ENCODE peak calls at places on chromosomes 13 and 19, in seven cellular contexts. One of them, this sample, is unnamed.

GRCh38 chr19:49104229-49104864 is 9.8 kb upstream of the LIN7B start:
- DNase-seq in adrenal gland: no peak
- DNase-seq in breast epithelium: no peak
- DNase-seq in lower lobe of right lung: no peak
- DNase-seq in K562: peak
- DNase-seq in colonic mucosa: no peak
- DNase-seq in IMR-90: no peak
- DNase-seq in this sample: no peak

GRCh38 chr19:2636897-2637683 is 65.4 kb downstream of the GNG7 start:
- DNase-seq in lower lobe of right lung: peak
- DNase-seq in K562: peak
- DNase-seq in breast epithelium: no peak
- DNase-seq in colonic mucosa: peak
- DNase-seq in IMR-90: peak
- DNase-seq in adrenal gland: peak
- DNase-seq in this sample: peak

GRCh38 chr19:33906578-33907335 is 110.1 kb downstream of the KCTD15 start:
- DNase-seq in breast epithelium: peak
- DNase-seq in lower lobe of right lung: peak
- DNase-seq in colonic mucosa: no peak
- DNase-seq in K562: no peak
- DNase-seq in IMR-90: peak
- DNase-seq in adrenal gland: no peak
- DNase-seq in this sample: no peak

GRCh38 chr19:3104708-3104983 is 10.5 kb downstream of the GNA11 start:
- DNase-seq in lower lobe of right lung: no peak
- DNase-seq in IMR-90: no peak
- DNase-seq in breast epithelium: no peak
- DNase-seq in K562: no peak
- DNase-seq in adrenal gland: no peak
- DNase-seq in colonic mucosa: no peak
- DNase-seq in this sample: no peak

GRCh38 chr19:55146078-55146647 is 2.8 kb downstream of the TNNT1 start:
- DNase-seq in colonic mucosa: peak
- DNase-seq in K562: peak
- DNase-seq in lower lobe of right lung: no peak
- DNase-seq in adrenal gland: no peak
- DNase-seq in IMR-90: no peak
- DNase-seq in breast epithelium: no peak
- DNase-seq in this sample: no peak

GRCh38 chr13:114134111-114134943 is 1.9 kb upstream of the RASA3 start:
- DNase-seq in colonic mucosa: no peak
- DNase-seq in adrenal gland: no peak
- DNase-seq in lower lobe of right lung: peak
- DNase-seq in K562: no peak
- DNase-seq in IMR-90: no peak
- DNase-seq in breast epithelium: no peak
- DNase-seq in this sample: no peak

GRCh38 chr19:18833849-18834643 is 2.3 kb downstream of the UPF1 start:
- DNase-seq in breast epithelium: no peak
- DNase-seq in IMR-90: no peak
- DNase-seq in adrenal gland: no peak
- DNase-seq in colonic mucosa: peak
- DNase-seq in K562: peak
- DNase-seq in lower lobe of right lung: no peak
- DNase-seq in this sample: no peak

GRCh38 chr13:75352641-75353327 is 129.2 kb downstream of the TBC1D4 start:
- DNase-seq in IMR-90: peak
- DNase-seq in lower lobe of right lung: no peak
- DNase-seq in breast epithelium: no peak
- DNase-seq in adrenal gland: no peak
- DNase-seq in colonic mucosa: no peak
- DNase-seq in K562: no peak
- DNase-seq in this sample: no peak

GRCh38 chr19:52007436-52007804 is 591 bp downstream of the ZNF615 start:
- DNase-seq in breast epithelium: no peak
- DNase-seq in adrenal gland: no peak
- DNase-seq in IMR-90: no peak
- DNase-seq in lower lobe of right lung: no peak
- DNase-seq in colonic mucosa: no peak
- DNase-seq in K562: no peak
- DNase-seq in this sample: peak

GRCh38 chr13:102999498-102999897 is 66.7 kb downstream of the SLC10A2 start:
- DNase-seq in colonic mucosa: no peak
- DNase-seq in IMR-90: no peak
- DNase-seq in adrenal gland: no peak
- DNase-seq in K562: no peak
- DNase-seq in lower lobe of right lung: no peak
- DNase-seq in breast epithelium: no peak
- DNase-seq in this sample: no peak
- H3K27ac ChIP-seq in colonic mucosa: no peak
- H3K27ac ChIP-seq in IMR-90: no peak
- H3K27ac ChIP-seq in adrenal gland: no peak
- H3K27ac ChIP-seq in K562: no peak
- H3K27ac ChIP-seq in lower lobe of right lung: no peak
- H3K27ac ChIP-seq in breast epithelium: no peak
- H3K27ac ChIP-seq in this sample: no peak

GRCh38 chr19:39074205-39074692 is 9.9 kb upstream of the ACP7 start:
- DNase-seq in IMR-90: no peak
- DNase-seq in breast epithelium: no peak
- DNase-seq in colonic mucosa: no peak
- DNase-seq in K562: no peak
- DNase-seq in adrenal gland: no peak
- DNase-seq in lower lobe of right lung: no peak
- DNase-seq in this sample: no peak
- H3K27ac ChIP-seq in IMR-90: no peak
- H3K27ac ChIP-seq in breast epithelium: no peak
- H3K27ac ChIP-seq in colonic mucosa: no peak
- H3K27ac ChIP-seq in K562: no peak
- H3K27ac ChIP-seq in adrenal gland: no peak
- H3K27ac ChIP-seq in lower lobe of right lung: no peak
- H3K27ac ChIP-seq in this sample: no peak

GRCh38 chr19:16343156-16343555 is 18.5 kb downstream of the KLF2 start:
- DNase-seq in adrenal gland: no peak
- DNase-seq in IMR-90: no peak
- DNase-seq in breast epithelium: no peak
- DNase-seq in K562: no peak
- DNase-seq in lower lobe of right lung: no peak
- DNase-seq in colonic mucosa: no peak
- DNase-seq in this sample: no peak
- H3K27ac ChIP-seq in adrenal gland: peak
- H3K27ac ChIP-seq in IMR-90: no peak
- H3K27ac ChIP-seq in breast epithelium: peak
- H3K27ac ChIP-seq in K562: no peak
- H3K27ac ChIP-seq in lower lobe of right lung: peak
- H3K27ac ChIP-seq in colonic mucosa: no peak
- H3K27ac ChIP-seq in this sample: no peak

DNA sequence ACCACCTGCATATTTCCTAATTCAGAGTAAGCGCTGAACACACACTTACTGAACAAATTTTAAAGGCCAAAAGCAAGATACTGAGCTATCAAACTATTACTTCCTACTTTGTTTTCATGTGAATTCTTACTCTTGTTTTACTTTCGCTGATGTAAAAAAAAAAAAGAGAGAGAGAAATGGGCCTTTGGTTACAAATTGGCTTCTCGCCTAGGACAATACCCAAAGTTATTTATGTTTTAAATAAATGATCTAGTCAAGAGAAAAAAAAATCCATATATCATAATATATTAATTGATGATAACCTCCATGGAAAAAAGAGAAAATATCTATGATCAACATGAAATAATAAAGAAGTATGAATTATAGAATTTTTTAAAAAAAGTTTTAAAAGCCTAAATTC is 9.2 kb downstream of the COL4A1 start:
- DNase-seq in K562: no peak
- DNase-seq in colonic mucosa: no peak
- DNase-seq in adrenal gland: no peak
- DNase-seq in lower lobe of right lung: no peak
- DNase-seq in breast epithelium: no peak
- DNase-seq in IMR-90: no peak
- DNase-seq in this sample: no peak
- H3K27ac ChIP-seq in K562: no peak
- H3K27ac ChIP-seq in colonic mucosa: no peak
- H3K27ac ChIP-seq in adrenal gland: peak
- H3K27ac ChIP-seq in lower lobe of right lung: peak
- H3K27ac ChIP-seq in breast epithelium: no peak
- H3K27ac ChIP-seq in IMR-90: no peak
- H3K27ac ChIP-seq in this sample: no peak

GRCh38 chr13:102195566-102196462 is 206.0 kb downstream of the FGF14 start:
- DNase-seq in adrenal gland: no peak
- DNase-seq in K562: no peak
- DNase-seq in colonic mucosa: no peak
- DNase-seq in lower lobe of right lung: no peak
- DNase-seq in breast epithelium: no peak
- DNase-seq in IMR-90: peak
- DNase-seq in this sample: no peak
- H3K27ac ChIP-seq in adrenal gland: no peak
- H3K27ac ChIP-seq in K562: no peak
- H3K27ac ChIP-seq in colonic mucosa: no peak
- H3K27ac ChIP-seq in lower lobe of right lung: no peak
- H3K27ac ChIP-seq in breast epithelium: peak
- H3K27ac ChIP-seq in IMR-90: peak
- H3K27ac ChIP-seq in this sample: no peak

GRCh38 chr13:42272776-42273175 is 824 bp downstream of the AKAP11 start:
- DNase-seq in breast epithelium: no peak
- DNase-seq in IMR-90: no peak
- DNase-seq in colonic mucosa: no peak
- DNase-seq in K562: no peak
- DNase-seq in lower lobe of right lung: no peak
- DNase-seq in adrenal gland: no peak
- DNase-seq in this sample: no peak
- H3K27ac ChIP-seq in breast epithelium: peak
- H3K27ac ChIP-seq in IMR-90: peak
- H3K27ac ChIP-seq in colonic mucosa: peak
- H3K27ac ChIP-seq in K562: peak
- H3K27ac ChIP-seq in lower lobe of right lung: peak
- H3K27ac ChIP-seq in adrenal gland: peak
- H3K27ac ChIP-seq in this sample: no peak

This sample was measured in caudate nucleus.